ENCODE peak calls at places on chromosomes 2 and 18, in eight cellular contexts. One of them, this sample, is unnamed.

GRCh38 chr2:205534997-205535396 is 147.3 kb upstream of the NRP2 start:
- DNase-seq in OCI-LY7: peak; percentile 21
- DNase-seq in GM23248: no peak
- DNase-seq in HCT116: no peak
- DNase-seq in SK-N-SH: no peak
- DNase-seq in GM23338: no peak
- DNase-seq in PC-3: no peak
- DNase-seq in neural progenitor cell: no peak
- DNase-seq in this sample: no peak

GRCh38 chr2:186422226-186422625 is 63.8 kb upstream of the ZC3H15 start:
- DNase-seq in OCI-LY7: no peak
- DNase-seq in GM23248: peak; percentile 98
- DNase-seq in HCT116: no peak
- DNase-seq in SK-N-SH: no peak
- DNase-seq in GM23338: no peak
- DNase-seq in PC-3: peak; percentile 93
- DNase-seq in neural progenitor cell: no peak
- DNase-seq in this sample: no peak

GRCh38 chr2:155111070-155111469 is 412.6 kb downstream of the KCNJ3 start:
- DNase-seq in OCI-LY7: no peak
- DNase-seq in GM23248: no peak
- DNase-seq in HCT116: no peak
- DNase-seq in SK-N-SH: no peak
- DNase-seq in GM23338: no peak
- DNase-seq in PC-3: no peak
- DNase-seq in neural progenitor cell: no peak
- DNase-seq in this sample: no peak

GRCh38 chr2:145055651-145056050 is 535.7 kb upstream of the ZEB2 start:
- DNase-seq in OCI-LY7: no peak
- DNase-seq in GM23248: peak; percentile 14
- DNase-seq in HCT116: no peak
- DNase-seq in SK-N-SH: no peak
- DNase-seq in GM23338: no peak
- DNase-seq in PC-3: no peak
- DNase-seq in neural progenitor cell: no peak
- DNase-seq in this sample: no peak

GRCh38 chr2:16632615-16633014 is 33.0 kb downstream of the CYRIA start:
- DNase-seq in OCI-LY7: no peak
- DNase-seq in GM23248: no peak
- DNase-seq in HCT116: no peak
- DNase-seq in SK-N-SH: no peak
- DNase-seq in GM23338: peak; percentile 9
- DNase-seq in PC-3: no peak
- DNase-seq in neural progenitor cell: peak; percentile 53
- DNase-seq in this sample: no peak

GRCh38 chr2:48279347-48279746 is 250.6 kb upstream of the STON1 start:
- DNase-seq in OCI-LY7: no peak
- DNase-seq in GM23248: no peak
- DNase-seq in HCT116: no peak
- DNase-seq in SK-N-SH: peak; percentile 11
- DNase-seq in GM23338: no peak
- DNase-seq in PC-3: no peak
- DNase-seq in neural progenitor cell: peak; percentile 58
- DNase-seq in this sample: no peak

GRCh38 chr2:240452471-240453256 is 17.2 kb downstream of the GPC1 start:
- DNase-seq in OCI-LY7: no peak
- DNase-seq in GM23248: peak; percentile 61
- DNase-seq in HCT116: no peak
- DNase-seq in SK-N-SH: peak; percentile 98
- DNase-seq in GM23338: peak; percentile 72
- DNase-seq in PC-3: peak; percentile 70
- DNase-seq in neural progenitor cell: peak; percentile 91
- DNase-seq in this sample: peak; percentile 84

GRCh38 chr2:216653931-216654365 is 20.7 kb downstream of the IGFBP2 start:
- DNase-seq in OCI-LY7: no peak
- DNase-seq in GM23248: no peak
- DNase-seq in HCT116: no peak
- DNase-seq in SK-N-SH: no peak
- DNase-seq in GM23338: no peak
- DNase-seq in PC-3: no peak
- DNase-seq in neural progenitor cell: no peak
- DNase-seq in this sample: peak; percentile 56

GRCh38 chr18:62957885-62958472 is 242.6 kb downstream of the PHLPP1 start:
- DNase-seq in OCI-LY7: peak; percentile 32
- DNase-seq in GM23248: peak; percentile 51
- DNase-seq in HCT116: peak; percentile 40
- DNase-seq in SK-N-SH: no peak
- DNase-seq in GM23338: peak; percentile 79
- DNase-seq in PC-3: peak; percentile 68
- DNase-seq in neural progenitor cell: peak; percentile 55
- DNase-seq in this sample: no peak

GRCh38 chr2:64404002-64404731 is 49.8 kb upstream of the LGALSL start:
- DNase-seq in OCI-LY7: no peak
- DNase-seq in GM23248: peak; percentile 39
- DNase-seq in HCT116: no peak
- DNase-seq in SK-N-SH: no peak
- DNase-seq in GM23338: peak; percentile 92
- DNase-seq in PC-3: peak; percentile 88
- DNase-seq in neural progenitor cell: peak; percentile 89
- DNase-seq in this sample: peak; percentile 74

GRCh38 chr2:111243295-111243694 is 122.6 kb downstream of the BCL2L11 start:
- DNase-seq in OCI-LY7: no peak
- DNase-seq in GM23248: no peak
- DNase-seq in HCT116: no peak
- DNase-seq in SK-N-SH: no peak
- DNase-seq in GM23338: no peak
- DNase-seq in PC-3: no peak
- DNase-seq in neural progenitor cell: no peak
- DNase-seq in this sample: no peak

GRCh38 chr18:59067873-59068272 is 71.8 kb upstream of the SEC11C start:
- DNase-seq in OCI-LY7: peak; percentile 37
- DNase-seq in GM23248: peak; percentile 38
- DNase-seq in HCT116: no peak
- DNase-seq in SK-N-SH: peak; percentile 25
- DNase-seq in GM23338: peak; percentile 73
- DNase-seq in PC-3: peak; percentile 56
- DNase-seq in neural progenitor cell: peak; percentile 30
- DNase-seq in this sample: peak; percentile 45

GRCh38 chr2:27243391-27244130 is 19.3 kb downstream of the SLC30A3 start:
- DNase-seq in OCI-LY7: no peak
- DNase-seq in GM23248: no peak
- DNase-seq in HCT116: no peak
- DNase-seq in SK-N-SH: no peak
- DNase-seq in GM23338: no peak
- DNase-seq in PC-3: no peak
- DNase-seq in neural progenitor cell: no peak
- DNase-seq in this sample: no peak

GRCh38 chr2:80102026-80102425 is 202.5 kb downstream of the LRRTM1 start:
- DNase-seq in OCI-LY7: no peak
- DNase-seq in GM23248: peak; percentile 90
- DNase-seq in HCT116: no peak
- DNase-seq in SK-N-SH: no peak
- DNase-seq in GM23338: no peak
- DNase-seq in PC-3: peak; percentile 48
- DNase-seq in neural progenitor cell: no peak
- DNase-seq in this sample: no peak

GRCh38 chr2:237278593-237278992 is 135.4 kb downstream of the COL6A3 start:
- DNase-seq in OCI-LY7: no peak
- DNase-seq in GM23248: peak; percentile 98
- DNase-seq in HCT116: no peak
- DNase-seq in SK-N-SH: peak; percentile 25
- DNase-seq in GM23338: no peak
- DNase-seq in PC-3: no peak
- DNase-seq in neural progenitor cell: no peak
- DNase-seq in this sample: no peak

GRCh38 chr18:42977982-42978595 is 137.4 kb downstream of the RIT2 start:
- DNase-seq in OCI-LY7: no peak
- DNase-seq in GM23248: no peak
- DNase-seq in HCT116: no peak
- DNase-seq in SK-N-SH: no peak
- DNase-seq in GM23338: no peak
- DNase-seq in PC-3: no peak
- DNase-seq in neural progenitor cell: peak; percentile 43
- DNase-seq in this sample: no peak

GRCh38 chr2:218291934-218292699 is at the start of gene TMBIM1:
- DNase-seq in OCI-LY7: peak; percentile 86
- DNase-seq in GM23248: peak; percentile 93
- DNase-seq in HCT116: no peak
- DNase-seq in SK-N-SH: no peak
- DNase-seq in GM23338: peak; percentile 86
- DNase-seq in PC-3: peak; percentile 50
- DNase-seq in neural progenitor cell: peak; percentile 89
- DNase-seq in this sample: peak; percentile 95

DNA sequence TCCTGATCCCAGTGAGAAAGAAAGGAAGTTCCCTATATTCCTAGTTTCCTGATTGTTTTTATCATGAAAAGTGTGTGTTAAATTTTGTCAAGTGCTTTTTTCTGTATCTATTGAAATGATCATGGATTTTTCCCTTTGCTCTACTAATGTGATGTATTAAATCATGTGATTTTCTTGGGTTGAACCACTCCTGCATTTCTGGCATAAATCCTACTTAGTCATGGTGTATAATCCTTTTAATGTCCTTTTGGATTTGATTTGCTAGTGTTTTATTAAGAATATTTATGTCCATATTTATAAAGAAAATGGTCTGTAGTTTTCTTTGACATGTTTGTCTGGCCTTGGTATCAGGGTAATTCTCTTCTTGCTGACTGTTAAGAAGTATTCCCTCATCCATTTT is 87.3 kb upstream of the CNGA3 start:
- DNase-seq in OCI-LY7: no peak
- DNase-seq in GM23248: no peak
- DNase-seq in HCT116: no peak
- DNase-seq in SK-N-SH: no peak
- DNase-seq in GM23338: no peak
- DNase-seq in PC-3: no peak
- DNase-seq in neural progenitor cell: no peak
- DNase-seq in this sample: no peak
- TF ChIP-seq EZH2phosphoT487 in OCI-LY7: no peak
- TF ChIP-seq EZH2phosphoT487 in GM23248: no peak
- TF ChIP-seq EZH2phosphoT487 in HCT116: no peak
- TF ChIP-seq EZH2phosphoT487 in SK-N-SH: no peak
- TF ChIP-seq EZH2phosphoT487 in GM23338: no peak
- TF ChIP-seq EZH2phosphoT487 in PC-3: no peak
- TF ChIP-seq EZH2phosphoT487 in neural progenitor cell: no peak
- TF ChIP-seq EZH2phosphoT487 in this sample: no peak

GRCh38 chr2:41194235-41194634 is 742.3 kb upstream of the SLC8A1 start:
- DNase-seq in OCI-LY7: no peak
- DNase-seq in GM23248: peak; percentile 4
- DNase-seq in HCT116: no peak
- DNase-seq in SK-N-SH: peak; percentile 27
- DNase-seq in GM23338: no peak
- DNase-seq in PC-3: peak; percentile 33
- DNase-seq in neural progenitor cell: no peak
- DNase-seq in this sample: no peak
- H2AFZ ChIP-seq in OCI-LY7: no peak overlapping the region
- H2AFZ ChIP-seq in GM23248: no peak overlapping the region
- H2AFZ ChIP-seq in HCT116: no peak overlapping the region
- H2AFZ ChIP-seq in SK-N-SH: no peak overlapping the region
- H2AFZ ChIP-seq in GM23338: no peak overlapping the region
- H2AFZ ChIP-seq in PC-3: no peak overlapping the region
- H2AFZ ChIP-seq in neural progenitor cell: no peak overlapping the region
- H2AFZ ChIP-seq in this sample: no peak overlapping the region

DNA sequence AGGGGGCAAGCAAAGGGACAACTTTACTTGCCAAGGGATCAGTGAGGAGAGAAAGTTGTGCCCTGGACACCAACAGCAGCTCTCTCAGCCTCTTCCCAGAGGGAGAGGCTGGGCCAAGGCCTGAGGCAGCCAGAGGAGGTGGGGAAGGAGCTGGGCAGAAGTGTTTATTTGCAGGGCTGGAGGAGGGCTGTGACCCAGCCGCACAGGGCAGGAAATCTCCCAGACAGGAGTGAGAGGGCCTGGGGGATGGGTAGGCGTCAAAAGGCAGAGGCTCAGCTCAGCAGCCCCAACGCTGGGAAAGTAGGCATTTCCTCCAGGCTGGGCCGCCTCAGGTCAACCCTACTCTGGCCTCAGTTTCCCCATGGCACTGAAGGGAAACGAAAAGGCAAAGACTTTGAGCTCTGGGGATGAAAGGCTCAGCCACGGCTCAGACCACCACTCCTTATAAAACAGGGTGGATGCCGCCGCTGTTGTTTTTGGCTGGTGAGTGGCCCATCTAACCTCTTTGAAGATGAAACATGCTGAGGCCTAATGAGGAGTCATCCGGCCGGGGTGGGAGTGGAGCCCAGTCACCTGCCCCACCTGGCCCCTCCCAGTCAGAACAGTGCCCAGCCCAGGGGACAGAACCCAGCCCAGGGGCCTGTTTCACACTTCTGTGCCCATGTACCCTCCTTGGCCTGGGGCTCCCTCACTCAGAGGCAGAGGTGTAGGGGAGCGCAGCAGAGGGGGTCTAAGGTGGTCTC is 21.9 kb upstream of the SEMA4C start:
- DNase-seq in OCI-LY7: no peak
- DNase-seq in GM23248: no peak
- DNase-seq in HCT116: no peak
- DNase-seq in SK-N-SH: no peak
- DNase-seq in GM23338: no peak
- DNase-seq in PC-3: no peak
- DNase-seq in neural progenitor cell: no peak
- DNase-seq in this sample: no peak
- TF ChIP-seq EZH2phosphoT487 in OCI-LY7: no peak
- TF ChIP-seq EZH2phosphoT487 in GM23248: no peak
- TF ChIP-seq EZH2phosphoT487 in HCT116: no peak
- TF ChIP-seq EZH2phosphoT487 in SK-N-SH: no peak
- TF ChIP-seq EZH2phosphoT487 in GM23338: no peak
- TF ChIP-seq EZH2phosphoT487 in PC-3: no peak
- TF ChIP-seq EZH2phosphoT487 in neural progenitor cell: no peak
- TF ChIP-seq EZH2phosphoT487 in this sample: no peak

DNA sequence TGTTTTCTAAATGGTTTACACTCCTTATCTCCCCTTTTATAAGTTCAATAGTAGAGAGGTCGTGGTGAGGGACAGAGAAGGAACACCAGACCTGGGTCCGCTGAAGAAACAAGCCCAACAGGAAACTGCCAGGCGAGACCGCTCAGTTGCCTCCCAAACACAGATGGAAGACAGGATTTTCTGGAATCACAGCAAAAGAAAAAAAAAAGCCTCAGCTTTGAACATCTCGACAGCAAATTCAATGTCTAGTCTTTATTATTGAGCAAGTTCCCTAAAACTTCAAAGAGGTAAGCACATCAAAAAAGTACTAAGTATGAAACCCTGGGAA is 33.5 kb upstream of the GNAL start:
- DNase-seq in OCI-LY7: no peak
- DNase-seq in GM23248: no peak
- DNase-seq in HCT116: no peak
- DNase-seq in SK-N-SH: no peak
- DNase-seq in GM23338: no peak
- DNase-seq in PC-3: no peak
- DNase-seq in neural progenitor cell: no peak
- DNase-seq in this sample: no peak
- H2AFZ ChIP-seq in OCI-LY7: no peak overlapping the region
- H2AFZ ChIP-seq in GM23248: peak overlapping the region; percentile 56
- H2AFZ ChIP-seq in HCT116: peak overlapping the region; percentile 86
- H2AFZ ChIP-seq in SK-N-SH: no peak overlapping the region
- H2AFZ ChIP-seq in GM23338: peak overlapping the region; percentile 48
- H2AFZ ChIP-seq in PC-3: peak overlapping the region; percentile 42
- H2AFZ ChIP-seq in neural progenitor cell: peak overlapping the region; percentile 51
- H2AFZ ChIP-seq in this sample: no peak overlapping the region